ENCODE peak calls at places on chromosomes 5 and 9, in seven cellular contexts. X, A, M, I, H, L and F are unnamed samples.

GRCh38 chr5:77586101-77586500 is 52.4 kb downstream of the OTP start:
- DNase-seq in X (no peak), A (no peak), M (no peak), I (no peak), H (no peak), L (no peak), F (no peak)

GRCh38 chr5:20833081-20833627 is 845.2 kb upstream of the CDH18 start:
- DNase-seq in X (no peak), A (peak; percentile 13), M (peak; percentile 2), I (no peak), H (no peak), L (no peak), F (no peak)

GRCh38 chr5:145915970-145916638 is 20.3 kb upstream of the SH3RF2 start:
- DNase-seq in X (no peak), A (no peak), M (no peak), I (no peak), H (no peak), L (no peak), F (no peak)

GRCh38 chr5:14399054-14399657 is 182.4 kb upstream of the OTULINL start:
- DNase-seq in X (no peak), A (peak; percentile 28), M (peak; percentile 38), I (peak; percentile 56), H (no peak), L (peak; percentile 21), F (no peak)

GRCh38 chr9:111481885-111482636 is 2.1 kb downstream of the ECPAS start:
- DNase-seq in X (no peak), A (peak; percentile 62), M (no peak), I (no peak), H (no peak), L (no peak), F (no peak)

GRCh38 chr5:153619706-153620105 is 129.2 kb downstream of the GRIA1 start:
- DNase-seq in X (no peak), A (no peak), M (no peak), I (no peak), H (no peak), L (no peak), F (no peak)

GRCh38 chr5:136123236-136123768 is 9.3 kb upstream of the SMAD5 start:
- DNase-seq in X (no peak), A (peak; percentile 94), M (no peak), I (no peak), H (no peak), L (peak; percentile 40), F (no peak)

GRCh38 chr9:4382722-4383317 is 83.0 kb upstream of the GLIS3 start:
- DNase-seq in X (no peak), A (no peak), M (no peak), I (peak; percentile 38), H (peak; percentile 40), L (peak; percentile 23), F (peak; percentile 20)

GRCh38 chr9:2570615-2571479 is 50.7 kb upstream of the VLDLR start:
- DNase-seq in X (no peak), A (peak; percentile 41), M (peak; percentile 17), I (peak; percentile 11), H (peak; percentile 78), L (peak; percentile 79), F (no peak)

GRCh38 chr9:38447703-38448102 is 23.4 kb upstream of the IGFBPL1 start:
- DNase-seq in X (no peak), A (no peak), M (no peak), I (no peak), H (no peak), L (no peak), F (no peak)

GRCh38 chr5:82815871-82816270 is 261.3 kb downstream of the TMEM167A start:
- DNase-seq in X (no peak), A (no peak), M (no peak), I (no peak), H (no peak), L (no peak), F (no peak)
- H3K9me3 ChIP-seq in X (no peaks in the 10 kb centered on the region), A (no peaks in the 10 kb centered on the region), M (no peaks in the 10 kb centered on the region), I (no peaks in the 10 kb centered on the region), H (peaks cover 2% of the 10 kb centered on the region), L (no peaks in the 10 kb centered on the region), F (no peaks in the 10 kb centered on the region)

GRCh38 chr5:122192883-122193496 is 63.6 kb downstream of the ZNF474 start:
- DNase-seq in X (no peak), A (peak; percentile 44), M (peak; percentile 44), I (peak; percentile 22), H (peak; percentile 11), L (peak; percentile 46), F (peak; percentile 50)
- TF ChIP-seq YY1 in X (no peak), A (no peak), M (no peak), I (no peak), H (no peak), L (no peak), F (no peak)

GRCh38 chr9:98790601-98791146 is 5.7 kb downstream of the ANKS6 start:
- DNase-seq in X (no peak), A (no peak), M (no peak), I (no peak), H (no peak), L (no peak), F (no peak)
- H3K9ac ChIP-seq in X (no peak overlapping the region), A (no peak overlapping the region), M (no peak overlapping the region), I (no peak overlapping the region), H (no peak overlapping the region), L (peak overlapping the region; percentile 42), F (no peak overlapping the region)

GRCh38 chr5:1265026-1265425 is 29.8 kb downstream of the TERT start:
- DNase-seq in X (no peak), A (no peak), M (no peak), I (no peak), H (no peak), L (no peak), F (no peak)
- H3K9me3 ChIP-seq in X (peaks cover 27% of the 10 kb centered on the region), A (no peaks in the 10 kb centered on the region), M (no peaks in the 10 kb centered on the region), I (no peaks in the 10 kb centered on the region), H (no peaks in the 10 kb centered on the region), L (no peaks in the 10 kb centered on the region), F (peaks cover 48% of the 10 kb centered on the region)

DNA sequence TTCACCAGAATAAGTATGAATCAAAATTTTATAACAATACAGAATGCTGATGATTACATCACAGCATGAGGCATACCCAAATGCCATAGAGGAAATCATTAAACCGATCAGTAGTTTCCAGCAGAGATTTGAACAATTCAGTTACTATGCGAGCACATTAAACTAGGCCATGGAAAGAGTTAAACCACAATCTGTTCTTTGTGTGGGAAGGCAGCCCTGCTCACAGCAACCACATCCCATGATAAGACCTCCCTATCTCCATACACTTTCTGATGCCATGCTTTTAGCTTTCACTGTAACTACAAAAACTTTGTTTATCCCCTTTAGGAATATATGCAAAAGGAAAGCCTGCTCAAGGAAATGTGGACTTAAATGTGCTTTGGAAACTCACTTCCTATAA is 4.5 kb downstream of the NFIB start:
- DNase-seq in X (no peak), A (no peak), M (no peak), I (peak; percentile 59), H (no peak), L (no peak), F (no peak)
- TF ChIP-seq YY1 in X (no peak), A (no peak), M (no peak), I (no peak), H (no peak), L (no peak), F (no peak)